ENCODE peak calls at places on chromosomes 5 and 9, in eight cellular contexts. One of them, this sample, is unnamed.

GRCh38 chr5:11182441-11183080 is 421.5 kb upstream of the DAP start:
- DNase-seq in A549: peak
- DNase-seq in A172: peak
- DNase-seq in ACHN: peak
- DNase-seq in activated T-cell treated with anti-CD3 and anti-CD28 coated beads for 48 hours: no peak
- DNase-seq in choroid plexus epithelial cell: peak
- DNase-seq in stimulated activated CD4-positive, alpha-beta T cell treated with anti-CD3 and anti-CD28 coated beads, Interleukin-1b, Interleukin-23, amount 100 ng/mL, for 1 hour: no peak
- DNase-seq in CD4-positive, CD25-positive, alpha-beta regulatory T cell: no peak
- DNase-seq in this sample: peak

GRCh38 chr5:73998496-73998895 is 372.5 kb downstream of the ARHGEF28 start:
- DNase-seq in A549: no peak
- DNase-seq in A172: no peak
- DNase-seq in ACHN: no peak
- DNase-seq in activated T-cell treated with anti-CD3 and anti-CD28 coated beads for 48 hours: no peak
- DNase-seq in choroid plexus epithelial cell: peak
- DNase-seq in stimulated activated CD4-positive, alpha-beta T cell treated with anti-CD3 and anti-CD28 coated beads, Interleukin-1b, Interleukin-23, amount 100 ng/mL, for 1 hour: no peak
- DNase-seq in CD4-positive, CD25-positive, alpha-beta regulatory T cell: no peak
- DNase-seq in this sample: peak

GRCh38 chr5:15807861-15808260 is 307.9 kb downstream of the FBXL7 start:
- DNase-seq in A549: no peak
- DNase-seq in A172: peak
- DNase-seq in ACHN: no peak
- DNase-seq in activated T-cell treated with anti-CD3 and anti-CD28 coated beads for 48 hours: no peak
- DNase-seq in choroid plexus epithelial cell: peak
- DNase-seq in stimulated activated CD4-positive, alpha-beta T cell treated with anti-CD3 and anti-CD28 coated beads, Interleukin-1b, Interleukin-23, amount 100 ng/mL, for 1 hour: no peak
- DNase-seq in CD4-positive, CD25-positive, alpha-beta regulatory T cell: no peak
- DNase-seq in this sample: peak

GRCh38 chr9:129968690-129969485 is 74.1 kb downstream of the FNBP1 start:
- DNase-seq in A549: peak
- DNase-seq in A172: peak
- DNase-seq in ACHN: no peak
- DNase-seq in activated T-cell treated with anti-CD3 and anti-CD28 coated beads for 48 hours: no peak
- DNase-seq in choroid plexus epithelial cell: peak
- DNase-seq in stimulated activated CD4-positive, alpha-beta T cell treated with anti-CD3 and anti-CD28 coated beads, Interleukin-1b, Interleukin-23, amount 100 ng/mL, for 1 hour: no peak
- DNase-seq in CD4-positive, CD25-positive, alpha-beta regulatory T cell: no peak
- DNase-seq in this sample: peak

GRCh38 chr9:124467410-124468060 is 17.3 kb downstream of the ADGRD2 start:
- DNase-seq in A549: no peak
- DNase-seq in A172: no peak
- DNase-seq in ACHN: no peak
- DNase-seq in activated T-cell treated with anti-CD3 and anti-CD28 coated beads for 48 hours: no peak
- DNase-seq in choroid plexus epithelial cell: no peak
- DNase-seq in stimulated activated CD4-positive, alpha-beta T cell treated with anti-CD3 and anti-CD28 coated beads, Interleukin-1b, Interleukin-23, amount 100 ng/mL, for 1 hour: no peak
- DNase-seq in CD4-positive, CD25-positive, alpha-beta regulatory T cell: no peak
- DNase-seq in this sample: no peak

GRCh38 chr5:79297661-79298060 is 61.7 kb downstream of the JMY start:
- DNase-seq in A549: no peak
- DNase-seq in A172: no peak
- DNase-seq in ACHN: no peak
- DNase-seq in activated T-cell treated with anti-CD3 and anti-CD28 coated beads for 48 hours: no peak
- DNase-seq in choroid plexus epithelial cell: no peak
- DNase-seq in stimulated activated CD4-positive, alpha-beta T cell treated with anti-CD3 and anti-CD28 coated beads, Interleukin-1b, Interleukin-23, amount 100 ng/mL, for 1 hour: no peak
- DNase-seq in CD4-positive, CD25-positive, alpha-beta regulatory T cell: no peak
- DNase-seq in this sample: peak

GRCh38 chr5:119315516-119315949 is 40.3 kb upstream of the TNFAIP8 start:
- DNase-seq in A549: peak
- DNase-seq in A172: peak
- DNase-seq in ACHN: peak
- DNase-seq in activated T-cell treated with anti-CD3 and anti-CD28 coated beads for 48 hours: peak
- DNase-seq in choroid plexus epithelial cell: peak
- DNase-seq in stimulated activated CD4-positive, alpha-beta T cell treated with anti-CD3 and anti-CD28 coated beads, Interleukin-1b, Interleukin-23, amount 100 ng/mL, for 1 hour: no peak
- DNase-seq in CD4-positive, CD25-positive, alpha-beta regulatory T cell: peak
- DNase-seq in this sample: no peak

GRCh38 chr5:65828507-65828906 is 97.9 kb upstream of the ERBIN start:
- DNase-seq in A549: no peak
- DNase-seq in A172: no peak
- DNase-seq in ACHN: no peak
- DNase-seq in activated T-cell treated with anti-CD3 and anti-CD28 coated beads for 48 hours: no peak
- DNase-seq in choroid plexus epithelial cell: peak
- DNase-seq in stimulated activated CD4-positive, alpha-beta T cell treated with anti-CD3 and anti-CD28 coated beads, Interleukin-1b, Interleukin-23, amount 100 ng/mL, for 1 hour: no peak
- DNase-seq in CD4-positive, CD25-positive, alpha-beta regulatory T cell: no peak
- DNase-seq in this sample: no peak

GRCh38 chr9:73173526-73174411 is 22.1 kb downstream of the ANXA1 start:
- DNase-seq in A549: peak
- DNase-seq in A172: no peak
- DNase-seq in ACHN: no peak
- DNase-seq in activated T-cell treated with anti-CD3 and anti-CD28 coated beads for 48 hours: no peak
- DNase-seq in choroid plexus epithelial cell: no peak
- DNase-seq in stimulated activated CD4-positive, alpha-beta T cell treated with anti-CD3 and anti-CD28 coated beads, Interleukin-1b, Interleukin-23, amount 100 ng/mL, for 1 hour: no peak
- DNase-seq in CD4-positive, CD25-positive, alpha-beta regulatory T cell: no peak
- DNase-seq in this sample: peak

GRCh38 chr5:44603496-44604272 is 205.1 kb upstream of the MRPS30 start:
- DNase-seq in A549: peak
- DNase-seq in A172: no peak
- DNase-seq in ACHN: no peak
- DNase-seq in activated T-cell treated with anti-CD3 and anti-CD28 coated beads for 48 hours: no peak
- DNase-seq in choroid plexus epithelial cell: no peak
- DNase-seq in stimulated activated CD4-positive, alpha-beta T cell treated with anti-CD3 and anti-CD28 coated beads, Interleukin-1b, Interleukin-23, amount 100 ng/mL, for 1 hour: no peak
- DNase-seq in CD4-positive, CD25-positive, alpha-beta regulatory T cell: no peak
- DNase-seq in this sample: no peak